ENCODE peak calls at places on chromosomes 5 and 9, in eight cellular contexts. Y, D, S, N, F, H, C and R are unnamed samples.

GRCh38 chr9:87713278-87713989 is 12.5 kb upstream of the CTSL start:
- DNase-seq in H (peak), C (no peak), S (peak), N (peak), F (no peak), Y (peak), D (no peak), R (peak)

GRCh38 chr5:87302061-87302460 is 34.4 kb downstream of the RASA1 start:
- DNase-seq in C (no peak), S (no peak), N (no peak), D (no peak), F (no peak), Y (peak), H (no peak), R (no peak)

GRCh38 chr9:115524467-115525059 is 406.6 kb upstream of the TNC start:
- DNase-seq in F (peak), H (peak), S (peak), C (no peak), N (no peak), D (peak), Y (peak), R (peak)

GRCh38 chr9:98811051-98811650 is 3.7 kb downstream of the GALNT12 start:
- DNase-seq in N (no peak), F (no peak), D (no peak), S (no peak), H (no peak), C (no peak), Y (peak), R (no peak)

GRCh38 chr9:117088140-117088539 is 326.7 kb downstream of the ASTN2 start:
- DNase-seq in F (no peak), Y (no peak), S (no peak), N (no peak), D (no peak), C (no peak), H (no peak), R (no peak)

GRCh38 chr5:161507591-161507990 is 38.9 kb downstream of the GABRB2 start:
- DNase-seq in N (no peak), Y (no peak), C (no peak), F (peak), H (peak), D (no peak), S (no peak), R (no peak)

GRCh38 chr9:131420913-131421312 is 27.0 kb downstream of the PRRC2B start:
- DNase-seq in Y (peak), F (no peak), C (no peak), D (no peak), S (no peak), H (no peak), N (no peak), R (no peak)

GRCh38 chr9:34139477-34140146 is 13.1 kb upstream of the DCAF12 start:
- DNase-seq in C (no peak), D (no peak), F (peak), Y (peak), N (peak), H (peak), S (peak), R (no peak)

GRCh38 chr9:7354704-7355103 is 444.9 kb downstream of the DMAC1 start:
- DNase-seq in S (no peak), F (no peak), D (no peak), C (no peak), Y (no peak), N (no peak), H (no peak), R (no peak)